ENCODE peak calls at places on chromosome 14, in nine cellular contexts. One of them, this sample, is unnamed.
A peak's percentile ranks its signal among the peaks of the same experiment; 100 is the strongest.

GRCh38 chr14:70823281-70823680 is 14.0 kb upstream of the MAP3K9 start:
- DNase-seq in GM23248: no peak
- DNase-seq in tibial nerve: no peak
- DNase-seq in colonic mucosa: no peak
- DNase-seq in astrocyte: no peak
- DNase-seq in uterus: no peak
- DNase-seq in right lobe of liver: no peak
- DNase-seq in iPS DF 6.9: no peak
- DNase-seq in hepatocyte: no peak
- DNase-seq in this sample: no peak

GRCh38 chr14:22456986-22457594 is 131.9 kb downstream of the DAD1 start:
- DNase-seq in tibial nerve: no peak
- DNase-seq in right lobe of liver: no peak
- DNase-seq in colonic mucosa: no peak
- DNase-seq in hepatocyte: no peak
- DNase-seq in iPS DF 6.9: no peak
- DNase-seq in GM23248: no peak
- DNase-seq in astrocyte: no peak
- DNase-seq in uterus: no peak
- DNase-seq in this sample: no peak

GRCh38 chr14:94051115-94051514 is 25.0 kb downstream of the OTUB2 start:
- DNase-seq in iPS DF 6.9: no peak
- DNase-seq in hepatocyte: peak; percentile 53
- DNase-seq in GM23248: peak; percentile 49
- DNase-seq in uterus: peak; percentile 38
- DNase-seq in right lobe of liver: no peak
- DNase-seq in astrocyte: peak; percentile 44
- DNase-seq in colonic mucosa: peak; percentile 54
- DNase-seq in tibial nerve: no peak
- DNase-seq in this sample: no peak

GRCh38 chr14:50452979-50453705 is 56.5 kb upstream of the CDKL1 start:
- DNase-seq in right lobe of liver: no peak
- DNase-seq in hepatocyte: peak; percentile 8
- DNase-seq in astrocyte: peak; percentile 84
- DNase-seq in uterus: no peak
- DNase-seq in iPS DF 6.9: no peak
- DNase-seq in colonic mucosa: no peak
- DNase-seq in tibial nerve: no peak
- DNase-seq in GM23248: peak; percentile 96
- DNase-seq in this sample: no peak

GRCh38 chr14:24332094-24332983 is 2.5 kb downstream of the ADCY4 start:
- DNase-seq in uterus: peak; percentile 58
- DNase-seq in right lobe of liver: peak; percentile 71
- DNase-seq in iPS DF 6.9: no peak
- DNase-seq in tibial nerve: no peak
- DNase-seq in hepatocyte: peak; percentile 85
- DNase-seq in colonic mucosa: peak; percentile 88
- DNase-seq in astrocyte: peak; percentile 25
- DNase-seq in GM23248: peak; percentile 80
- DNase-seq in this sample: peak; percentile 85

GRCh38 chr14:22836301-22837058 is at the start of gene MMP14:
- DNase-seq in hepatocyte: peak; percentile 87
- DNase-seq in colonic mucosa: peak; percentile 84
- DNase-seq in right lobe of liver: peak; percentile 65
- DNase-seq in astrocyte: peak; percentile 81
- DNase-seq in iPS DF 6.9: no peak
- DNase-seq in uterus: peak; percentile 85
- DNase-seq in GM23248: peak; percentile 94
- DNase-seq in tibial nerve: peak; percentile 80
- DNase-seq in this sample: peak; percentile 86

GRCh38 chr14:49861581-49861922 is 9.0 kb upstream of the NEMF start:
- DNase-seq in GM23248: peak; percentile 86
- DNase-seq in colonic mucosa: peak; percentile 69
- DNase-seq in right lobe of liver: peak; percentile 54
- DNase-seq in tibial nerve: peak; percentile 37
- DNase-seq in astrocyte: peak; percentile 76
- DNase-seq in iPS DF 6.9: no peak
- DNase-seq in uterus: peak; percentile 75
- DNase-seq in hepatocyte: peak; percentile 72
- DNase-seq in this sample: peak; percentile 69

GRCh38 chr14:104724407-104724980 is 465 bp downstream of the ADSS1 start:
- DNase-seq in uterus: peak; percentile 49
- DNase-seq in astrocyte: no peak
- DNase-seq in GM23248: peak; percentile 43
- DNase-seq in colonic mucosa: peak; percentile 63
- DNase-seq in tibial nerve: no peak
- DNase-seq in hepatocyte: no peak
- DNase-seq in right lobe of liver: peak; percentile 79
- DNase-seq in iPS DF 6.9: no peak
- DNase-seq in this sample: no peak

GRCh38 chr14:29846339-29847129 is 81.1 kb downstream of the PRKD1 start:
- DNase-seq in iPS DF 6.9: no peak
- DNase-seq in right lobe of liver: no peak
- DNase-seq in hepatocyte: no peak
- DNase-seq in colonic mucosa: no peak
- DNase-seq in uterus: no peak
- DNase-seq in tibial nerve: no peak
- DNase-seq in GM23248: no peak
- DNase-seq in astrocyte: no peak
- DNase-seq in this sample: no peak

GRCh38 chr14:100160534-100160916 is 1.1 kb upstream of the DEGS2 start:
- DNase-seq in colonic mucosa: no peak
- DNase-seq in uterus: no peak
- DNase-seq in tibial nerve: no peak
- DNase-seq in iPS DF 6.9: no peak
- DNase-seq in astrocyte: no peak
- DNase-seq in hepatocyte: peak; percentile 2
- DNase-seq in right lobe of liver: no peak
- DNase-seq in GM23248: no peak
- DNase-seq in this sample: peak; percentile 41
- H3K27ac ChIP-seq in colonic mucosa: no peak overlapping the region
- H3K27ac ChIP-seq in uterus: no peak overlapping the region
- H3K27ac ChIP-seq in tibial nerve: no peak overlapping the region
- H3K27ac ChIP-seq in iPS DF 6.9: no peak overlapping the region
- H3K27ac ChIP-seq in astrocyte: no peak overlapping the region
- H3K27ac ChIP-seq in hepatocyte: no peak overlapping the region
- H3K27ac ChIP-seq in right lobe of liver: no peak overlapping the region
- H3K27ac ChIP-seq in GM23248: no peak overlapping the region
- H3K27ac ChIP-seq in this sample: no peak overlapping the region

GRCh38 chr14:20846560-20846959 is 43.9 kb upstream of the RNASE1 start:
- DNase-seq in right lobe of liver: no peak
- DNase-seq in GM23248: no peak
- DNase-seq in hepatocyte: no peak
- DNase-seq in iPS DF 6.9: no peak
- DNase-seq in uterus: no peak
- DNase-seq in colonic mucosa: no peak
- DNase-seq in tibial nerve: no peak
- DNase-seq in astrocyte: no peak
- DNase-seq in this sample: no peak
- H3K27me3 ChIP-seq in right lobe of liver: no peaks in the 10 kb centered on the region
- H3K27me3 ChIP-seq in GM23248: no peaks in the 10 kb centered on the region
- H3K27me3 ChIP-seq in hepatocyte: no peaks in the 10 kb centered on the region
- H3K27me3 ChIP-seq in iPS DF 6.9: no peaks in the 10 kb centered on the region
- H3K27me3 ChIP-seq in uterus: no peaks in the 10 kb centered on the region
- H3K27me3 ChIP-seq in colonic mucosa: no peaks in the 10 kb centered on the region
- H3K27me3 ChIP-seq in tibial nerve: no peaks in the 10 kb centered on the region
- H3K27me3 ChIP-seq in astrocyte: no peaks in the 10 kb centered on the region
- H3K27me3 ChIP-seq in this sample: no peaks in the 10 kb centered on the region

GRCh38 chr14:64932231-64932630 is 10.3 kb downstream of the GPX2 start:
- DNase-seq in astrocyte: no peak
- DNase-seq in colonic mucosa: no peak
- DNase-seq in iPS DF 6.9: no peak
- DNase-seq in GM23248: no peak
- DNase-seq in right lobe of liver: no peak
- DNase-seq in hepatocyte: no peak
- DNase-seq in uterus: no peak
- DNase-seq in tibial nerve: no peak
- DNase-seq in this sample: no peak
- H3K36me3 ChIP-seq in astrocyte: peaks cover 25% of the 10 kb centered on the region
- H3K36me3 ChIP-seq in colonic mucosa: no peaks in the 10 kb centered on the region
- H3K36me3 ChIP-seq in iPS DF 6.9: no peaks in the 10 kb centered on the region
- H3K36me3 ChIP-seq in GM23248: peaks cover 29% of the 10 kb centered on the region
- H3K36me3 ChIP-seq in right lobe of liver: peaks cover 14% of the 10 kb centered on the region
- H3K36me3 ChIP-seq in hepatocyte: peaks cover 5% of the 10 kb centered on the region
- H3K36me3 ChIP-seq in uterus: no peaks in the 10 kb centered on the region
- H3K36me3 ChIP-seq in tibial nerve: no peaks in the 10 kb centered on the region
- H3K36me3 ChIP-seq in this sample: peaks cover 16% of the 10 kb centered on the region

GRCh38 chr14:88553886-88554457 is 835 bp downstream of the PTPN21 start:
- DNase-seq in tibial nerve: no peak
- DNase-seq in right lobe of liver: no peak
- DNase-seq in GM23248: peak; percentile 51
- DNase-seq in iPS DF 6.9: no peak
- DNase-seq in hepatocyte: no peak
- DNase-seq in astrocyte: peak; percentile 22
- DNase-seq in colonic mucosa: no peak
- DNase-seq in uterus: no peak
- DNase-seq in this sample: no peak
- H3K27ac ChIP-seq in tibial nerve: peak overlapping the region; percentile 96
- H3K27ac ChIP-seq in right lobe of liver: peak overlapping the region; percentile 55
- H3K27ac ChIP-seq in GM23248: peak overlapping the region; percentile 65
- H3K27ac ChIP-seq in iPS DF 6.9: no peak overlapping the region
- H3K27ac ChIP-seq in hepatocyte: peak overlapping the region; percentile 95
- H3K27ac ChIP-seq in astrocyte: peak overlapping the region; percentile 70
- H3K27ac ChIP-seq in colonic mucosa: peak overlapping the region; percentile 76
- H3K27ac ChIP-seq in uterus: peak overlapping the region; percentile 94
- H3K27ac ChIP-seq in this sample: peak overlapping the region; percentile 84

DNA sequence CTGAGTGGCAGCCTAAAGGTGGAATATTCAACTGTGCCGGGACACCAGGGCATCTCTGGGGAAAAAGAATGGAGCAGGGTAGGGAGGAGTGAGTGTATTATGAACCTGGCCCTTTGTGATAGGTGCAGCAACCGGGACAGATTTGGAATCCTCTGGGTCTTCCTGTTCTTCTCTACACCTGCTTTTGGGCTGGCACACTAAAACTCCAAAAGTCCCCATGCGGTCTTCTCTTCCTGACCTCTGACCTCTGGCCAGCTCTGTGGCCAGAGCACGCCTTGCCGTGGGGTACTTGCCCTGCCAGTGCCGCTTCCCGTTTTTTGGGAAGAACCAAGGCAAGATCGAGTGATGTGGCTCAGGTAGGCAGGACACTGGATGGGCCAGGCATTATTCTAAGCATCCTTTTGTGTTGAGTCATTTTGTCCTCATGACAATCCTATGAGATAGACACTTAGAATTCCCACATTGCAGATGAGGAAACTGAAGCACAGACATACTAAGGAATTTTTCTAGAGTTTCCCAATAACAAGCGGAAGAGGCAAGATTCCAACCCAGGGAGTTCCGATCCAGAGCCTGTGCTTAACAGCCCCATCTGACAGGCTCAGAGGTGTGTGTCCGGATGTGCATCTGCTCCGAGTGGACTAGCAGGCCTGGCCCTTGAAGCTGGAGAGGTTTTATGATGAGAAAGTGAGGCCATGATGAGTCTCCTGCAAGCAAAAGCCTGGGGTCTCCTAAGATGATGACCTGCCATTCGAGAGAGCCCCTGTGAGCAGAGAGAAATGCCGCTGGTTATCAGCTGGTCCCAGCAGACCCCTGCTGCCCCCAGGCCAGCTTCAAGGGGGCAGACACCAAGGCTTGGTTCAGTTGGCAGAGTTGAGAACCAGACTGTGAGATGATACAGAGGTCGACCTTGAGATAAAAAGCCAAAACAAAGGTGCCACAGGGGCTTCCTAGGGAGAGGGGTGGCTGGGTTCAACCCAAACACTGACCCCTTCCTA is 67.9 kb upstream of the ESRRB start:
- DNase-seq in hepatocyte: no peak
- DNase-seq in right lobe of liver: no peak
- DNase-seq in uterus: no peak
- DNase-seq in iPS DF 6.9: no peak
- DNase-seq in colonic mucosa: no peak
- DNase-seq in astrocyte: no peak
- DNase-seq in tibial nerve: no peak
- DNase-seq in GM23248: no peak
- DNase-seq in this sample: peak; percentile 21
- H3K27me3 ChIP-seq in hepatocyte: peaks cover 39% of the 10 kb centered on the region
- H3K27me3 ChIP-seq in right lobe of liver: no peaks in the 10 kb centered on the region
- H3K27me3 ChIP-seq in uterus: no peaks in the 10 kb centered on the region
- H3K27me3 ChIP-seq in iPS DF 6.9: peaks cover 3% of the 10 kb centered on the region
- H3K27me3 ChIP-seq in colonic mucosa: no peaks in the 10 kb centered on the region
- H3K27me3 ChIP-seq in astrocyte: peaks cover 5% of the 10 kb centered on the region
- H3K27me3 ChIP-seq in tibial nerve: peaks cover 13% of the 10 kb centered on the region
- H3K27me3 ChIP-seq in GM23248: peaks cover 27% of the 10 kb centered on the region
- H3K27me3 ChIP-seq in this sample: no peaks in the 10 kb centered on the region

DNA sequence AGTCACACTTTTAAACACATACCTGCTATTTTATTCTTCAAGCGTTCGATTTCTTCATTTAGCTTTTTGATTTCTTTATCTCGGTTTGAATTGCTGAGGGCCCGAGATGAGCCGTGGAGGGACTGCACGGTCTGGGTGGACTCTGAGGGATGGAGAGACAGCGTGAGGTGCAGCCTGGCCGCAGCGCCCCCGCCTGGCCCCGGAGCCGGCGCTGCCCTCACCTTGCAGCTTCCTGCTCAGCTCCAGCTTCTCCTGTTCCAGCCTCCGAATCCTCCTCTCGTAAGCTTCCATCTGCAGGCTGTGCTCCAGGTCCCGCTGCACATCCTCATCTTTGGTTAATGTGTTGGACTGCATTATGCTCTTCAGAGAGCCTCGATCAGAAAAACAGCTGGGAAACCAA is 53.2 kb downstream of the AMN start:
- DNase-seq in GM23248: no peak
- DNase-seq in astrocyte: no peak
- DNase-seq in tibial nerve: no peak
- DNase-seq in right lobe of liver: no peak
- DNase-seq in hepatocyte: no peak
- DNase-seq in uterus: no peak
- DNase-seq in colonic mucosa: no peak
- DNase-seq in iPS DF 6.9: no peak
- DNase-seq in this sample: peak; percentile 54
- H3K36me3 ChIP-seq in GM23248: peaks cover 80% of the 10 kb centered on the region
- H3K36me3 ChIP-seq in astrocyte: peaks cover 61% of the 10 kb centered on the region
- H3K36me3 ChIP-seq in tibial nerve: peaks cover 6% of the 10 kb centered on the region
- H3K36me3 ChIP-seq in right lobe of liver: peaks cover 55% of the 10 kb centered on the region
- H3K36me3 ChIP-seq in hepatocyte: no peaks in the 10 kb centered on the region
- H3K36me3 ChIP-seq in uterus: no peaks in the 10 kb centered on the region
- H3K36me3 ChIP-seq in colonic mucosa: peaks cover 12% of the 10 kb centered on the region
- H3K36me3 ChIP-seq in iPS DF 6.9: peaks cover 23% of the 10 kb centered on the region
- H3K36me3 ChIP-seq in this sample: peaks cover 97% of the 10 kb centered on the region

DNA sequence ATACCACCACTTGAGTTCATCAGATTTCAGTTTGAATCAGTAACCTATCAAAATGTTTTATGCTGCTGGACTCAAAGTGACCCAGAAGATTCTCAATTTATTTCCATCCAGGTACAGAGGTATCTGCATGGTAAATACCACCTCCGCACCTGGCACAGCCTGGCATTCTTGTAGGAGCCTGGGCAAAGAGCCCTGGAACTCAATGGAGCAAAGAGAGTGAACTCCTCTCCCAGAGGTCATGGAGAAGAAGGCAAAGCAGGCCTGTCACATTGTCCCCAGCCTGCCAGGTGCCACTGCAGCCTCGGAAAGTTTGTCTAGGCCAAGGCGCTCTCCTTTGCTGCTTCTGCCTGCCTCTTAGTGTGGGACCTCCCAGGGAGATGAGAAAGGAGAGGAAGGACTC is 319.8 kb downstream of the ZFP36L1 start:
- DNase-seq in astrocyte: no peak
- DNase-seq in iPS DF 6.9: no peak
- DNase-seq in right lobe of liver: peak; percentile 62
- DNase-seq in hepatocyte: no peak
- DNase-seq in uterus: no peak
- DNase-seq in colonic mucosa: no peak
- DNase-seq in tibial nerve: no peak
- DNase-seq in GM23248: no peak
- DNase-seq in this sample: no peak
- H3K27ac ChIP-seq in astrocyte: no peak overlapping the region
- H3K27ac ChIP-seq in iPS DF 6.9: no peak overlapping the region
- H3K27ac ChIP-seq in right lobe of liver: peak overlapping the region; percentile 45
- H3K27ac ChIP-seq in hepatocyte: no peak overlapping the region
- H3K27ac ChIP-seq in uterus: peak overlapping the region; percentile 63
- H3K27ac ChIP-seq in colonic mucosa: no peak overlapping the region
- H3K27ac ChIP-seq in tibial nerve: no peak overlapping the region
- H3K27ac ChIP-seq in GM23248: no peak overlapping the region
- H3K27ac ChIP-seq in this sample: peak overlapping the region; percentile 15

This sample was measured in upper lobe of left lung.